ENCODE peak calls at places on chromosomes 13 and 19, in seven cellular contexts. N is activated naive CD4-positive, alpha-beta T cell; I is NCI-H510A; H is activated effector memory CD4-positive, alpha-beta T cell treated with anti-CD3 and anti-CD28 coated beads, Interleukin-2, amount 50 U/mL, for 16 hours; M is Kasumi-1; Q is non-pigmented ciliary epithelial cell; B is activated T-helper 9 cell treated with anti-CD3 and anti-CD28 coated beads, Interleukin-2, amount 50 U/mL, for 16 hours. O is an unnamed sample.

GRCh38 chr19:10780368-10780767 is 55.6 kb downstream of the TMED1 start:
- DNase-seq in Q (peak), N (no peak), M (peak), I (no peak), B (no peak), H (no peak), O (no peak)

GRCh38 chr19:46076031-46076880 is 35.5 kb upstream of the IGFL4 start:
- DNase-seq in I (no peak), B (no peak), N (no peak), Q (no peak), M (no peak), H (no peak), O (no peak)

GRCh38 chr19:18377026-18377425 is 8.9 kb upstream of the GDF15 start:
- DNase-seq in H (no peak), I (no peak), N (no peak), Q (no peak), M (no peak), B (no peak), O (no peak)

GRCh38 chr13:102903659-102904407 is 58.0 kb downstream of the ERCC5 start:
- DNase-seq in Q (no peak), M (peak), H (no peak), B (no peak), I (no peak), N (no peak), O (no peak)

GRCh38 chr19:19637523-19638251 is 5.8 kb downstream of the GMIP start:
- DNase-seq in N (no peak), H (no peak), B (no peak), Q (no peak), I (no peak), M (no peak), O (no peak)

GRCh38 chr13:113658836-113659235 is 838 bp upstream of the ATP4B start:
- DNase-seq in H (peak), Q (no peak), N (no peak), I (no peak), M (no peak), B (no peak), O (no peak)

GRCh38 chr19:49327878-49328544 is 3.0 kb upstream of the SLC6A16 start:
- DNase-seq in I (no peak), M (peak), B (no peak), Q (no peak), H (peak), N (no peak), O (no peak)

GRCh38 chr13:95641291-95641811 is 3.2 kb downstream of the DZIP1 start:
- DNase-seq in N (no peak), M (no peak), B (no peak), Q (no peak), H (no peak), I (peak), O (no peak)

GRCh38 chr13:28013482-28013881 is 25.0 kb upstream of the URAD start:
- DNase-seq in M (no peak), B (no peak), H (no peak), N (no peak), I (no peak), Q (no peak), O (no peak)

GRCh38 chr13:32264407-32264806 is 50.8 kb downstream of the ZAR1L start:
- DNase-seq in N (no peak), Q (no peak), H (no peak), I (no peak), M (no peak), B (no peak), O (no peak)

GRCh38 chr13:40993987-40994386 is 25.1 kb downstream of the ELF1 start:
- DNase-seq in Q (no peak), H (no peak), I (peak), N (no peak), M (no peak), B (no peak), O (no peak)

O was measured in cortex of kidney.